ENCODE peak calls at places on chromosomes 13 and 19, in five cellular contexts. One of them, this sample, is unnamed.

GRCh38 chr19:9150650-9151049 is 10.5 kb downstream of the ZNF317 start:
- DNase-seq in stomach: no peak
- DNase-seq in upper lobe of left lung: no peak
- DNase-seq in SK-N-SH: no peak
- DNase-seq in esophagus muscularis mucosa: no peak
- DNase-seq in this sample: no peak

GRCh38 chr13:110914293-110915056 is 394 bp downstream of the ANKRD10 start:
- DNase-seq in stomach: peak; percentile 77
- DNase-seq in upper lobe of left lung: peak; percentile 75
- DNase-seq in SK-N-SH: peak; percentile 88
- DNase-seq in esophagus muscularis mucosa: peak; percentile 93
- DNase-seq in this sample: peak; percentile 90

GRCh38 chr13:45385320-45385719 is 32.9 kb downstream of the SLC25A30 start:
- DNase-seq in stomach: no peak
- DNase-seq in upper lobe of left lung: no peak
- DNase-seq in SK-N-SH: no peak
- DNase-seq in esophagus muscularis mucosa: no peak
- DNase-seq in this sample: no peak

GRCh38 chr13:114142640-114143490 is 10.4 kb upstream of the RASA3 start:
- DNase-seq in stomach: peak; percentile 63
- DNase-seq in upper lobe of left lung: peak; percentile 66
- DNase-seq in SK-N-SH: peak; percentile 25
- DNase-seq in esophagus muscularis mucosa: no peak
- DNase-seq in this sample: peak; percentile 64

GRCh38 chr19:46678110-46678732 is 17.2 kb upstream of the DACT3 start:
- DNase-seq in stomach: peak; percentile 31
- DNase-seq in upper lobe of left lung: no peak
- DNase-seq in SK-N-SH: peak; percentile 89
- DNase-seq in esophagus muscularis mucosa: no peak
- DNase-seq in this sample: no peak

GRCh38 chr13:94765814-94766213 is 53.5 kb upstream of the SOX21 start:
- DNase-seq in stomach: no peak
- DNase-seq in upper lobe of left lung: no peak
- DNase-seq in SK-N-SH: no peak
- DNase-seq in esophagus muscularis mucosa: no peak
- DNase-seq in this sample: no peak

GRCh38 chr13:44574466-44574855 is 1.7 kb downstream of the TSC22D1 start:
- DNase-seq in stomach: no peak
- DNase-seq in upper lobe of left lung: no peak
- DNase-seq in SK-N-SH: no peak
- DNase-seq in esophagus muscularis mucosa: no peak
- DNase-seq in this sample: no peak

GRCh38 chr13:85657942-85658341 is 141.3 kb downstream of the SLITRK6 start:
- DNase-seq in stomach: no peak
- DNase-seq in upper lobe of left lung: no peak
- DNase-seq in SK-N-SH: no peak
- DNase-seq in esophagus muscularis mucosa: no peak
- DNase-seq in this sample: no peak

GRCh38 chr19:54420383-54421168 is 5.3 kb downstream of the TTYH1 start:
- DNase-seq in stomach: no peak
- DNase-seq in upper lobe of left lung: no peak
- DNase-seq in SK-N-SH: no peak
- DNase-seq in esophagus muscularis mucosa: no peak
- DNase-seq in this sample: peak; percentile 79

GRCh38 chr13:113651511-113652403 is 6.2 kb downstream of the ATP4B start:
- DNase-seq in stomach: peak; percentile 24
- DNase-seq in upper lobe of left lung: peak; percentile 20
- DNase-seq in SK-N-SH: no peak
- DNase-seq in esophagus muscularis mucosa: no peak
- DNase-seq in this sample: peak; percentile 60

GRCh38 chr19:5961969-5962945 is 15.7 kb downstream of the RANBP3 start:
- DNase-seq in stomach: peak; percentile 76
- DNase-seq in upper lobe of left lung: peak; percentile 89
- DNase-seq in SK-N-SH: no peak
- DNase-seq in esophagus muscularis mucosa: no peak
- DNase-seq in this sample: no peak

GRCh38 chr13:40366119-40366518 is 300.3 kb downstream of the FOXO1 start:
- DNase-seq in stomach: no peak
- DNase-seq in upper lobe of left lung: no peak
- DNase-seq in SK-N-SH: no peak
- DNase-seq in esophagus muscularis mucosa: no peak
- DNase-seq in this sample: no peak

GRCh38 chr13:34748078-34748477 is 194.0 kb upstream of the NBEA start:
- DNase-seq in stomach: no peak
- DNase-seq in upper lobe of left lung: peak; percentile 50
- DNase-seq in SK-N-SH: no peak
- DNase-seq in esophagus muscularis mucosa: no peak
- DNase-seq in this sample: no peak

GRCh38 chr13:31236211-31236786 is 36.5 kb downstream of the B3GLCT start:
- DNase-seq in stomach: no peak
- DNase-seq in upper lobe of left lung: no peak
- DNase-seq in SK-N-SH: peak; percentile 52
- DNase-seq in esophagus muscularis mucosa: no peak
- DNase-seq in this sample: no peak

GRCh38 chr13:45119469-45119989 is 781 bp upstream of the GTF2F2 start:
- DNase-seq in stomach: no peak
- DNase-seq in upper lobe of left lung: peak; percentile 24
- DNase-seq in SK-N-SH: peak; percentile 37
- DNase-seq in esophagus muscularis mucosa: no peak
- DNase-seq in this sample: no peak

GRCh38 chr19:9205506-9206113 is 13.8 kb downstream of the OR7D4 start:
- DNase-seq in stomach: peak; percentile 73
- DNase-seq in upper lobe of left lung: peak; percentile 61
- DNase-seq in SK-N-SH: peak; percentile 55
- DNase-seq in esophagus muscularis mucosa: no peak
- DNase-seq in this sample: peak; percentile 81

GRCh38 chr19:46218160-46218559 is 11.4 kb upstream of the IGFL1 start:
- DNase-seq in stomach: no peak
- DNase-seq in upper lobe of left lung: no peak
- DNase-seq in SK-N-SH: no peak
- DNase-seq in esophagus muscularis mucosa: no peak
- DNase-seq in this sample: no peak

GRCh38 chr13:80551650-80552497 is 210.9 kb upstream of the SPRY2 start:
- DNase-seq in stomach: no peak
- DNase-seq in upper lobe of left lung: no peak
- DNase-seq in SK-N-SH: no peak
- DNase-seq in esophagus muscularis mucosa: no peak
- DNase-seq in this sample: no peak

GRCh38 chr13:95256086-95256485 is 45.2 kb downstream of the ABCC4 start:
- DNase-seq in stomach: no peak
- DNase-seq in upper lobe of left lung: no peak
- DNase-seq in SK-N-SH: no peak
- DNase-seq in esophagus muscularis mucosa: no peak
- DNase-seq in this sample: no peak

GRCh38 chr19:16899566-16900075 is 10.8 kb downstream of the F2RL3 start:
- DNase-seq in stomach: peak; percentile 46
- DNase-seq in upper lobe of left lung: peak; percentile 45
- DNase-seq in SK-N-SH: peak; percentile 53
- DNase-seq in esophagus muscularis mucosa: no peak
- DNase-seq in this sample: no peak

GRCh38 chr13:94658926-94659649 is 53.3 kb downstream of the SOX21 start:
- DNase-seq in stomach: no peak
- DNase-seq in upper lobe of left lung: no peak
- DNase-seq in SK-N-SH: no peak
- DNase-seq in esophagus muscularis mucosa: no peak
- DNase-seq in this sample: no peak

GRCh38 chr13:48873598-48873997 is 102.1 kb upstream of the FNDC3A start:
- DNase-seq in stomach: no peak
- DNase-seq in upper lobe of left lung: no peak
- DNase-seq in SK-N-SH: no peak
- DNase-seq in esophagus muscularis mucosa: no peak
- DNase-seq in this sample: no peak

GRCh38 chr13:44196186-44196751 is 177.4 kb upstream of the SERP2 start:
- DNase-seq in stomach: no peak
- DNase-seq in upper lobe of left lung: no peak
- DNase-seq in SK-N-SH: no peak
- DNase-seq in esophagus muscularis mucosa: peak; percentile 72
- DNase-seq in this sample: no peak

GRCh38 chr19:15468675-15469512 is 4.5 kb upstream of the RASAL3 start:
- DNase-seq in stomach: no peak
- DNase-seq in upper lobe of left lung: no peak
- DNase-seq in SK-N-SH: peak; percentile 4
- DNase-seq in esophagus muscularis mucosa: no peak
- DNase-seq in this sample: peak; percentile 56

GRCh38 chr13:41905600-41906254 is 55.2 kb downstream of the VWA8 start:
- DNase-seq in stomach: no peak
- DNase-seq in upper lobe of left lung: no peak
- DNase-seq in SK-N-SH: peak; percentile 33
- DNase-seq in esophagus muscularis mucosa: no peak
- DNase-seq in this sample: no peak

GRCh38 chr13:43905435-43906031 is 25.8 kb downstream of the LACC1 start:
- DNase-seq in stomach: no peak
- DNase-seq in upper lobe of left lung: no peak
- DNase-seq in SK-N-SH: peak; percentile 63
- DNase-seq in esophagus muscularis mucosa: no peak
- DNase-seq in this sample: no peak

GRCh38 chr13:110575322-110576069 is 14.0 kb upstream of the RAB20 start:
- DNase-seq in stomach: peak; percentile 49
- DNase-seq in upper lobe of left lung: peak; percentile 61
- DNase-seq in SK-N-SH: peak; percentile 44
- DNase-seq in esophagus muscularis mucosa: no peak
- DNase-seq in this sample: no peak

GRCh38 chr19:12777217-12778019 is 2.1 kb upstream of the HOOK2 start:
- DNase-seq in stomach: peak; percentile 81
- DNase-seq in upper lobe of left lung: peak; percentile 87
- DNase-seq in SK-N-SH: peak; percentile 89
- DNase-seq in esophagus muscularis mucosa: no peak
- DNase-seq in this sample: peak; percentile 90

GRCh38 chr19:57002195-57002601 is 117.6 kb upstream of the USP29 start:
- DNase-seq in stomach: no peak
- DNase-seq in upper lobe of left lung: no peak
- DNase-seq in SK-N-SH: no peak
- DNase-seq in esophagus muscularis mucosa: no peak
- DNase-seq in this sample: no peak

GRCh38 chr19:57008432-57008831 is 111.4 kb upstream of the USP29 start:
- DNase-seq in stomach: no peak
- DNase-seq in upper lobe of left lung: no peak
- DNase-seq in SK-N-SH: no peak
- DNase-seq in esophagus muscularis mucosa: no peak
- DNase-seq in this sample: peak; percentile 13

GRCh38 chr19:57004418-57004817 is 115.4 kb upstream of the USP29 start:
- DNase-seq in stomach: no peak
- DNase-seq in upper lobe of left lung: no peak
- DNase-seq in SK-N-SH: no peak
- DNase-seq in esophagus muscularis mucosa: no peak
- DNase-seq in this sample: peak; percentile 8

DNA sequence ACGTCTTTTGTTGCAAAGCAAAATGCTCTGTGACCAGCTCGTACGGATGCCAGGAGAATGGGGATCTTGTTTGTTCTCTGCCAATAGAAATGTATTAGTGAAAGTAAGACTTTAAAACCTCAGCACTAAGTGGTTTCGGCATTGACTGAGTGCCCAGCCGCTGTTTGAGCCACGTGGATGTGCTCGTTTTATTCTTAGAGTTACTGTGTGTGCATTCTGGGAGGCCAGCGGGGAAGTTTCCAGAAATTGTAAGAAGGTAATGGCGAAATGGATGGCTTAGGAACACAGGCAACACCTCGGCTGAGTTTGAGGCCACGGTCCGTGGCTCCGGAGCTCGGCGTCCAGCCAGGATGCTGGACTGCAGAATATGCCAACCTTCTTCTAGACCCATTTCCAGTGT is 117.0 kb upstream of the USP29 start:
- DNase-seq in stomach: no peak
- DNase-seq in upper lobe of left lung: no peak
- DNase-seq in SK-N-SH: no peak
- DNase-seq in esophagus muscularis mucosa: no peak
- DNase-seq in this sample: peak; percentile 19
- H3K9me3 ChIP-seq in stomach: peaks cover 67% of the 10 kb centered on the region
- H3K9me3 ChIP-seq in upper lobe of left lung: peaks cover 7% of the 10 kb centered on the region
- H3K9me3 ChIP-seq in SK-N-SH: no peaks in the 10 kb centered on the region
- H3K9me3 ChIP-seq in esophagus muscularis mucosa: no peaks in the 10 kb centered on the region
- H3K9me3 ChIP-seq in this sample: no peaks in the 10 kb centered on the region

GRCh38 chr13:98141509-98141908 is 1.4 kb upstream of the FARP1 start:
- DNase-seq in stomach: no peak
- DNase-seq in upper lobe of left lung: no peak
- DNase-seq in SK-N-SH: no peak
- DNase-seq in esophagus muscularis mucosa: no peak
- DNase-seq in this sample: no peak

GRCh38 chr13:98141938-98142426 is 912 bp upstream of the FARP1 start:
- DNase-seq in stomach: peak; percentile 27
- DNase-seq in upper lobe of left lung: peak; percentile 45
- DNase-seq in SK-N-SH: peak; percentile 17
- DNase-seq in esophagus muscularis mucosa: no peak
- DNase-seq in this sample: peak; percentile 72

GRCh38 chr13:98143601-98144500 is 957 bp downstream of the FARP1 start:
- DNase-seq in stomach: no peak
- DNase-seq in upper lobe of left lung: peak; percentile 21
- DNase-seq in SK-N-SH: peak; percentile 75
- DNase-seq in esophagus muscularis mucosa: no peak
- DNase-seq in this sample: peak; percentile 64

GRCh38 chr13:98143157-98143553 is 261 bp downstream of the FARP1 start:
- DNase-seq in stomach: no peak
- DNase-seq in upper lobe of left lung: no peak
- DNase-seq in SK-N-SH: peak; percentile 90
- DNase-seq in esophagus muscularis mucosa: no peak
- DNase-seq in this sample: peak; percentile 66

GRCh38 chr13:98142427-98143156 is at the start of gene FARP1:
- DNase-seq in stomach: peak; percentile 88
- DNase-seq in upper lobe of left lung: peak; percentile 81
- DNase-seq in SK-N-SH: peak; percentile 95
- DNase-seq in esophagus muscularis mucosa: no peak
- DNase-seq in this sample: peak; percentile 86
- TF ChIP-seq POLR2AphosphoS5 in stomach: no peak
- TF ChIP-seq POLR2AphosphoS5 in upper lobe of left lung: no peak
- TF ChIP-seq POLR2AphosphoS5 in SK-N-SH: no peak
- TF ChIP-seq POLR2AphosphoS5 in esophagus muscularis mucosa: no peak
- TF ChIP-seq POLR2AphosphoS5 in this sample: no peak

GRCh38 chr13:46641274-46642081 is 88.5 kb downstream of the LRCH1 start:
- DNase-seq in stomach: peak; percentile 51
- DNase-seq in upper lobe of left lung: no peak
- DNase-seq in SK-N-SH: no peak
- DNase-seq in esophagus muscularis mucosa: no peak
- DNase-seq in this sample: no peak
- H3K4me3 ChIP-seq in stomach: peak overlapping the region; percentile 7
- H3K4me3 ChIP-seq in upper lobe of left lung: no peak overlapping the region
- H3K4me3 ChIP-seq in SK-N-SH: no peak overlapping the region
- H3K4me3 ChIP-seq in esophagus muscularis mucosa: peak overlapping the region; percentile 11
- H3K4me3 ChIP-seq in this sample: no peak overlapping the region

GRCh38 chr19:22620401-22620800 is 13.7 kb upstream of the ZNF492 start:
- DNase-seq in stomach: no peak
- DNase-seq in upper lobe of left lung: peak; percentile 6
- DNase-seq in SK-N-SH: no peak
- DNase-seq in esophagus muscularis mucosa: no peak
- DNase-seq in this sample: no peak

GRCh38 chr19:22619371-22619770 is 14.8 kb upstream of the ZNF492 start:
- DNase-seq in stomach: no peak
- DNase-seq in upper lobe of left lung: peak; percentile 3
- DNase-seq in SK-N-SH: no peak
- DNase-seq in esophagus muscularis mucosa: no peak
- DNase-seq in this sample: no peak

GRCh38 chr19:22617614-22618325 is 16.4 kb upstream of the ZNF492 start:
- DNase-seq in stomach: no peak
- DNase-seq in upper lobe of left lung: peak; percentile 9
- DNase-seq in SK-N-SH: peak; percentile 56
- DNase-seq in esophagus muscularis mucosa: no peak
- DNase-seq in this sample: no peak

GRCh38 chr19:22619932-22620331 is 14.2 kb upstream of the ZNF492 start:
- DNase-seq in stomach: no peak
- DNase-seq in upper lobe of left lung: peak; percentile 5
- DNase-seq in SK-N-SH: no peak
- DNase-seq in esophagus muscularis mucosa: no peak
- DNase-seq in this sample: no peak

GRCh38 chr19:22616659-22617058 is 17.5 kb upstream of the ZNF492 start:
- DNase-seq in stomach: no peak
- DNase-seq in upper lobe of left lung: peak; percentile 15
- DNase-seq in SK-N-SH: no peak
- DNase-seq in esophagus muscularis mucosa: no peak
- DNase-seq in this sample: no peak
- H3K9me3 ChIP-seq in stomach: peaks cover 55% of the 10 kb centered on the region
- H3K9me3 ChIP-seq in upper lobe of left lung: peaks cover 6% of the 10 kb centered on the region
- H3K9me3 ChIP-seq in SK-N-SH: no peaks in the 10 kb centered on the region
- H3K9me3 ChIP-seq in esophagus muscularis mucosa: no peaks in the 10 kb centered on the region
- H3K9me3 ChIP-seq in this sample: no peaks in the 10 kb centered on the region